ENCODE peak calls at places on chromosomes 11 and 22, in four cellular contexts. T, G, Y and P are unnamed samples.

GRCh38 chr11:101717621-101718020 is 133.8 kb upstream of the TRPC6 start:
- DNase-seq in Y (peak), G (no peak), T (no peak), P (no peak)

GRCh38 chr11:76782526-76783293 is 446 bp upstream of the TSKU start:
- DNase-seq in T (peak), Y (peak), G (peak), P (peak)

GRCh38 chr11:59208956-59209355 is 3.8 kb downstream of the MPEG1 start:
- DNase-seq in G (no peak), T (no peak), Y (no peak), P (peak)

GRCh38 chr11:80241766-80242165 is 800.9 kb upstream of the TENM4 start:
- DNase-seq in Y (peak), G (no peak), T (no peak), P (peak)

GRCh38 chr11:39365809-39366436 is 2093.5 kb downstream of the LRRC4C start:
- DNase-seq in G (no peak), T (peak), Y (peak), P (peak)

GRCh38 chr11:15955595-15955994 is 400.8 kb downstream of the SOX6 start:
- DNase-seq in G (no peak), T (no peak), Y (no peak), P (no peak)

GRCh38 chr22:35629406-35630234 is 12.5 kb upstream of the MB start:
- DNase-seq in T (peak), G (peak), Y (peak), P (peak)

GRCh38 chr11:126978911-126979310 is 21.7 kb downstream of the KIRREL3 start:
- DNase-seq in T (no peak), Y (no peak), G (no peak), P (no peak)

GRCh38 chr11:124798991-124799383 is 1.2 kb downstream of the MSANTD2 start:
- DNase-seq in Y (peak), G (no peak), T (peak), P (peak)

GRCh38 chr11:64802370-64803162 is 448 bp downstream of the MAP4K2 start:
- DNase-seq in T (no peak), G (no peak), Y (no peak), P (no peak)

GRCh38 chr11:63884191-63884590 is 32.8 kb downstream of the RCOR2 start:
- DNase-seq in Y (no peak), T (no peak), G (no peak), P (no peak)

GRCh38 chr11:108959874-108960273 is 295.0 kb downstream of the DDX10 start:
- DNase-seq in Y (no peak), G (no peak), T (no peak), P (no peak)

GRCh38 chr11:130897262-130898182 is 18.8 kb downstream of the SNX19 start:
- DNase-seq in G (no peak), Y (peak), T (peak), P (peak)

GRCh38 chr11:66291706-66292542 is at the start of gene TMEM151A:
- DNase-seq in G (no peak), T (no peak), Y (no peak), P (no peak)

GRCh38 chr11:31981457-31981856 is 109.4 kb upstream of the RCN1 start:
- DNase-seq in T (no peak), Y (no peak), G (no peak), P (no peak)

GRCh38 chr11:97557399-97557798 is 1167.6 kb downstream of the JRKL start:
- DNase-seq in G (no peak), T (no peak), Y (peak), P (no peak)

GRCh38 chr11:124415356-124415923 is 9.2 kb downstream of the OR8B4 start:
- DNase-seq in T (peak), Y (peak), G (peak), P (peak)

GRCh38 chr11:36258730-36259360 is 30.4 kb downstream of the COMMD9 start:
- DNase-seq in T (peak), Y (peak), G (peak), P (peak)

GRCh38 chr11:130849215-130849568 is 67.1 kb downstream of the SNX19 start:
- DNase-seq in T (peak), Y (peak), G (no peak), P (peak)

GRCh38 chr22:29306830-29307657 is 594 bp downstream of the GAS2L1 start:
- DNase-seq in T (peak), Y (peak), G (no peak), P (no peak)

GRCh38 chr22:21688706-21689381 is 23.0 kb downstream of the PPIL2 start:
- DNase-seq in Y (no peak), G (no peak), T (no peak), P (no peak)

GRCh38 chr11:61978703-61979661 is 11.5 kb upstream of the FTH1 start:
- DNase-seq in T (peak), G (no peak), Y (peak), P (peak)

GRCh38 chr11:2709429-2709828 is 9.6 kb upstream of the KCNQ1OT1 start:
- DNase-seq in T (peak), Y (no peak), G (no peak), P (no peak)

GRCh38 chr11:66172146-66172545 is 96.3 kb upstream of the RAB1B start:
- DNase-seq in T (peak), G (peak), Y (no peak), P (peak)

GRCh38 chr11:1333091-1333772 is 23.8 kb upstream of the TOLLIP start:
- DNase-seq in Y (no peak), G (no peak), T (no peak), P (no peak)
- TF ChIP-seq EZH2 in Y (no peak), G (no peak), T (no peak), P (no peak)

DNA sequence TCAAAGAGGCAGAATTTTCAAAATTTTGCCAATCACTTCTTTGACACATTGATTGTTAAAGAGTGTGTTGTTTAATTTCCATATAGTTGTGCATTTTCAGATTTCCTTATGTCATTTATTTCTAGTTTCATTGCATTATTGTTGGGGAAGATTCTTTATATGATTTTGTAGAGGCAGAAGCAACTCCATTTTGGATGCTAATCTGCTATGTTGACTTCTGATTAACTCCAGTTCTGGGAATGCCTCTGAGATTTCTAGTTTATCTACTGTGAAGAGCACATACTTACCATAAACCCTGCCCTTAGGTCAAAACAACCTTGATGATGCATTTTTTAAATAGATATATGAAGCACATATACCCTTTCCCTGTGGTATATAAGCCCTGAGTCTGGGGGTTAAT is 29.5 kb upstream of the ZBED5 start:
- DNase-seq in G (no peak), Y (no peak), T (no peak), P (no peak)
- TF ChIP-seq CTCF in G (no peak), Y (no peak), T (no peak), P (no peak)

GRCh38 chr11:115502636-115503082 is 1.6 kb downstream of the CADM1 start:
- DNase-seq in Y (no peak), G (no peak), T (no peak), P (no peak)

GRCh38 chr11:115503886-115504278 is 333 bp downstream of the CADM1 start:
- DNase-seq in T (no peak), Y (no peak), G (no peak), P (no peak)

GRCh38 chr11:115505165-115505564 is 950 bp upstream of the CADM1 start:
- DNase-seq in Y (no peak), G (no peak), T (no peak), P (no peak)

GRCh38 chr11:115503083-115503885 is 931 bp downstream of the CADM1 start:
- DNase-seq in T (peak), Y (peak), G (no peak), P (peak)

DNA sequence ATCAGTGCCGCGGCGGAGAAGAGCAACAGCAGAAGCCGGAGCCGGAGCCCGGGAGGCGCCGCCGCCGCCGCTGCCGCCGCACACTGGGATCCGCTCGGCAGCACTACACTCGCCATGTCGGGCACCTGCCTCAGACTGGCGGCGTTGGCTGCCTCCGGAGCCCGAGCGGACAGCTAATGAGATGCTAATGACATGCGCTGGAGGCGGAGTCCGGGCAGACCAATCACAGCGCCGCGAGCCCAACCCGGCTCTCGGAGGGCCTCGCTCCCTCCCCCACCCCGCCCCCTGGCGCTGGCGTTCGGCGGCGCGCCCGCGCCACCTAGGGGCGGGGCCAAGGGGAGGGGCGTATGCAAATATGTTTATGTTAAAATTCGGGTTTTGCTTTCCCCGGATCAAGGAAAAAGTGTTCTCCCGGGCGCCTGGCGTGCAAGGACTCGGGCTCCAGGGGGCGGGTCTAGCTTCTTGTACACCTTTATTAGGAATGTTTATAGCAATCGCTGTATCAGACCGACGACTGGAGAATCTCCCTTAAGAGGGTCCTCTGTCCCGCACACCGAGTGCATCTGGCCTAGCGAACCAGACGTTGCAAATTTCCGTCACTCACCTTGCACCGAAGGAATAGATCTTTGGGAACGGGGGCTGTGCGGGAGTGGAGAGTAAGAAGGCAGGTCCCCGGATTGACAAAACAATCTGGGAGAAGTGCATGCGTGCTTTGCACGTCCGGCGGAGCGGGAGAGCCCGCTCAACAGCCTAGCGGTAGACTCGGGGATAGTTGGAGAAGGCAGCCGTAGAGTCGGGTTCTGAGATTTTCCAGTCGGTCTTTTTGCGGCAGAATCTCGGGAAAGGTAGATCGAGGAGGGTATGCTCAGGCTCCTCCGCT is at the start of gene CADM1:
- DNase-seq in Y (peak), T (peak), G (no peak), P (peak)
- H2AFZ ChIP-seq in Y (peak), T (peak), G (no peak), P (peak)

DNA sequence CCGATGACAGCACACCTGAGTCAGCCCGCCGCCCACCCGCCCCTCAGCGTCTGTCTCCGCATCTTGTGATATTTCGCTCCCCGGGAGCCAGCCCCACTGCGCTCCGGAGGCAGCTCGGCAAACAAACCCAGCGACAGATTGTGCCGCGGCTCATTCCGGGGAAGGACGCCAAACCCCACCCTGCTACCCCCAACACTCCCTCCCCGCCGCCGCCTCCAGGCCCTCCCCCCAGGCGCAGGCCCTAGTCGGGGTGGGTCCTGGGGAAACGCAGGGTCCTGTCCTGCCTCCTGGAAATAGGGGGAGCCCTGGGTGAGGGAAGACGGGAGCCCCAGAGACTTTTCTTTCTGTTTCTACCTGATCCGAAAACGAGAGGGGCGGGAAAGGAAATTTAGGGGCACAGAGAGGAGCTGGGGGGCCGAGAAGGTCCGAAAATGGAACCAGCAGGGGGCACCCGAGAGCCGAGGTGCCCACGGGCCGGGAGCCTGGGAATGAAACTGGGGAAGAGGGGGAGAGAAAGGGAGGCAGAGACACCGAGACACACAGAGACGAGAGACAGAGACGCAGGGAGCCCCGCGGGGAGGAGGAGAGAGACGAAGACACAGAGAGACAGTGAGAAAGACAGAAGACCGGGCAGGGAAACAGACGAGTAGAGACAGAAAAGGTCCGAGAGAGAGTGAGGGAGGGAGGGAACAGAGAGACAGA is 1.8 kb upstream of the RTN4RL2 start:
- DNase-seq in T (no peak), G (no peak), Y (peak), P (no peak)
- TF ChIP-seq EZH2 in T (no peak), G (no peak), Y (no peak), P (peak)

GRCh38 chr22:46137218-46137766 is 13.0 kb upstream of the PPARA start:
- DNase-seq in Y (no peak), G (no peak), T (no peak), P (no peak)
- TF ChIP-seq CTCF in Y (no peak), G (no peak), T (no peak), P (no peak)